ENCODE peak calls at places on chromosome 11, in six cellular contexts. One of them, this sample, is unnamed.

GRCh38 chr11:230431-230830 is 5.7 kb downstream of the SIRT3 start:
- DNase-seq in germinal center: no peak
- DNase-seq in NCI-H1436: no peak
- DNase-seq in breast epithelium: no peak
- DNase-seq in amniotic stem cell: no peak
- DNase-seq in mesenchymal stem cell: no peak
- DNase-seq in this sample: no peak

GRCh38 chr11:73957654-73958361 is 7.0 kb downstream of the DNAJB13 start:
- DNase-seq in breast epithelium: no peak
- DNase-seq in NCI-H1436: no peak
- DNase-seq in germinal center: peak; percentile 3
- DNase-seq in mesenchymal stem cell: no peak
- DNase-seq in amniotic stem cell: no peak
- DNase-seq in this sample: no peak

GRCh38 chr11:36149538-36150242 is 139.5 kb downstream of the COMMD9 start:
- DNase-seq in NCI-H1436: peak; percentile 22
- DNase-seq in breast epithelium: no peak
- DNase-seq in amniotic stem cell: peak; percentile 97
- DNase-seq in germinal center: peak; percentile 14
- DNase-seq in mesenchymal stem cell: peak; percentile 98
- DNase-seq in this sample: peak; percentile 96

GRCh38 chr11:45673441-45673840 is 8.0 kb upstream of the CHST1 start:
- DNase-seq in NCI-H1436: no peak
- DNase-seq in mesenchymal stem cell: no peak
- DNase-seq in germinal center: no peak
- DNase-seq in amniotic stem cell: no peak
- DNase-seq in breast epithelium: no peak
- DNase-seq in this sample: no peak

GRCh38 chr11:61294717-61295595 is at the start of gene VWCE:
- DNase-seq in germinal center: peak; percentile 91
- DNase-seq in NCI-H1436: peak; percentile 62
- DNase-seq in breast epithelium: no peak
- DNase-seq in mesenchymal stem cell: peak; percentile 57
- DNase-seq in amniotic stem cell: peak; percentile 22
- DNase-seq in this sample: no peak

GRCh38 chr11:127074151-127074761 is 73.7 kb upstream of the KIRREL3 start:
- DNase-seq in breast epithelium: no peak
- DNase-seq in germinal center: peak; percentile 9
- DNase-seq in NCI-H1436: peak; percentile 41
- DNase-seq in mesenchymal stem cell: peak; percentile 21
- DNase-seq in amniotic stem cell: no peak
- DNase-seq in this sample: peak; percentile 62

GRCh38 chr11:20015101-20015500 is 145.2 kb downstream of the DBX1 start:
- DNase-seq in amniotic stem cell: no peak
- DNase-seq in breast epithelium: no peak
- DNase-seq in mesenchymal stem cell: no peak
- DNase-seq in germinal center: no peak
- DNase-seq in NCI-H1436: no peak
- DNase-seq in this sample: no peak

GRCh38 chr11:125162743-125163142 is 1.8 kb upstream of the PKNOX2 start:
- DNase-seq in amniotic stem cell: no peak
- DNase-seq in germinal center: no peak
- DNase-seq in breast epithelium: no peak
- DNase-seq in mesenchymal stem cell: no peak
- DNase-seq in NCI-H1436: no peak
- DNase-seq in this sample: no peak

GRCh38 chr11:11349870-11350325 is 3.2 kb downstream of the CSNK2A3 start:
- DNase-seq in mesenchymal stem cell: peak; percentile 87
- DNase-seq in NCI-H1436: no peak
- DNase-seq in amniotic stem cell: peak; percentile 1
- DNase-seq in germinal center: no peak
- DNase-seq in breast epithelium: no peak
- DNase-seq in this sample: no peak

GRCh38 chr11:36407360-36407759 is 102.7 kb downstream of the TRAF6 start:
- DNase-seq in breast epithelium: no peak
- DNase-seq in NCI-H1436: no peak
- DNase-seq in amniotic stem cell: no peak
- DNase-seq in mesenchymal stem cell: no peak
- DNase-seq in germinal center: no peak
- DNase-seq in this sample: no peak

GRCh38 chr11:15278129-15278528 is 163.4 kb downstream of the INSC start:
- DNase-seq in NCI-H1436: no peak
- DNase-seq in germinal center: no peak
- DNase-seq in breast epithelium: no peak
- DNase-seq in amniotic stem cell: peak; percentile 0
- DNase-seq in mesenchymal stem cell: peak; percentile 64
- DNase-seq in this sample: no peak

GRCh38 chr11:68441466-68442230 is 18.9 kb upstream of the PPP6R3 start:
- DNase-seq in germinal center: peak; percentile 34
- DNase-seq in mesenchymal stem cell: peak; percentile 83
- DNase-seq in breast epithelium: no peak
- DNase-seq in amniotic stem cell: peak; percentile 5
- DNase-seq in NCI-H1436: peak; percentile 33
- DNase-seq in this sample: no peak

This sample was measured in HTR-8/SVneo.